ENCODE peak calls at places on chromosomes 3 and 15, in four cellular contexts. H, S, J and F are unnamed samples.

GRCh38 chr15:84836859-84837258 is 19.7 kb downstream of the ALPK3 start:
- DNase-seq in J (no peak), H (no peak), S (no peak), F (no peak)

GRCh38 chr3:72891053-72891855 is 3.4 kb downstream of the GXYLT2 start:
- DNase-seq in H (peak), J (no peak), S (no peak), F (peak)

GRCh38 chr3:106013971-106014370 is 145.2 kb upstream of the CBLB start:
- DNase-seq in J (no peak), S (no peak), H (peak), F (peak)

GRCh38 chr15:75578206-75578947 is 738 bp downstream of the PTPN9 start:
- DNase-seq in J (no peak), S (peak), H (peak), F (peak)

GRCh38 chr3:163785693-163786092 is 1292.6 kb downstream of the SI start:
- DNase-seq in S (no peak), H (no peak), J (no peak), F (no peak)

GRCh38 chr3:149494022-149494758 is 19.7 kb downstream of the TM4SF4 start:
- DNase-seq in H (peak), S (peak), J (no peak), F (peak)

GRCh38 chr15:96553931-96554330 is 223.4 kb downstream of the NR2F2 start:
- DNase-seq in H (no peak), S (no peak), J (no peak), F (no peak)

GRCh38 chr3:55147856-55148720 is 220.2 kb upstream of the LRTM1 start:
- DNase-seq in J (no peak), H (no peak), S (no peak), F (no peak)

GRCh38 chr15:34708422-34708821 is 46.4 kb downstream of the GJD2 start:
- DNase-seq in J (no peak), S (no peak), H (peak), F (peak)

GRCh38 chr3:98596902-98597500 is 3.6 kb upstream of the CPOX start:
- DNase-seq in J (peak), H (peak), S (no peak), F (peak)

GRCh38 chr3:153247331-153248311 is 85.6 kb downstream of the RAP2B start:
- DNase-seq in S (no peak), J (no peak), H (no peak), F (peak)

GRCh38 chr15:86021281-86022264 is 58.1 kb upstream of the AGBL1 start:
- DNase-seq in J (no peak), S (no peak), H (no peak), F (no peak)

GRCh38 chr3:42122261-42123011 is 31.3 kb downstream of the TRAK1 start:
- DNase-seq in H (no peak), S (no peak), J (peak), F (no peak)

GRCh38 chr3:127394984-127395662 is 107.3 kb upstream of the PRR20G start:
- DNase-seq in J (no peak), S (no peak), H (no peak), F (no peak)

GRCh38 chr15:85128636-85129035 is 147.0 kb downstream of the PDE8A start:
- DNase-seq in J (no peak), S (no peak), H (no peak), F (no peak)

GRCh38 chr3:48399387-48400172 is 27.6 kb downstream of the FBXW12 start:
- DNase-seq in S (no peak), H (no peak), J (no peak), F (no peak)

GRCh38 chr3:16056210-16056607 is 118.3 kb upstream of the GALNT15 start:
- DNase-seq in J (no peak), H (no peak), S (no peak), F (no peak)

GRCh38 chr3:88013592-88013991 is 45.2 kb downstream of the CGGBP1 start:
- DNase-seq in J (no peak), H (no peak), S (no peak), F (no peak)

GRCh38 chr3:154151969-154152368 is 30.8 kb downstream of the ARHGEF26 start:
- DNase-seq in J (no peak), S (no peak), H (no peak), F (no peak)

GRCh38 chr15:67542462-67543347 is at the start of gene MAP2K5:
- DNase-seq in S (peak), H (peak), J (no peak), F (peak)

GRCh38 chr3:76827647-76828273 is 212.1 kb upstream of the ROBO2 start:
- DNase-seq in J (no peak), H (no peak), S (no peak), F (no peak)

GRCh38 chr15:70290708-70291107 is 193.0 kb upstream of the TLE3 start:
- DNase-seq in J (no peak), S (no peak), H (no peak), F (no peak)

GRCh38 chr3:16917256-16917935 is 32.6 kb downstream of the PLCL2 start:
- DNase-seq in J (no peak), S (no peak), H (no peak), F (no peak)

GRCh38 chr15:38075466-38075865 is 141.0 kb downstream of the TMCO5A start:
- DNase-seq in H (no peak), J (no peak), S (no peak), F (no peak)

GRCh38 chr3:71868891-71869290 is 83.9 kb upstream of the PROK2 start:
- DNase-seq in H (no peak), J (no peak), S (no peak), F (no peak)

GRCh38 chr15:74245342-74245931 is 9.3 kb downstream of the CCDC33 start:
- DNase-seq in S (no peak), H (no peak), J (no peak), F (no peak)

GRCh38 chr3:143775401-143775970 is 72.8 kb downstream of the SLC9A9 start:
- DNase-seq in H (peak), S (no peak), J (no peak), F (peak)

GRCh38 chr15:64067564-64068030 is 21.3 kb upstream of the DAPK2 start:
- DNase-seq in J (peak), S (peak), H (peak), F (peak)

GRCh38 chr15:56243774-56244236 is at the start of gene RFX7:
- DNase-seq in S (no peak), J (no peak), H (peak), F (no peak)

GRCh38 chr15:68310178-68310810 is 32.7 kb downstream of the FEM1B start:
- DNase-seq in J (no peak), S (no peak), H (no peak), F (no peak)

GRCh38 chr3:170419301-170420087 is 826 bp downstream of the CLDN11 start:
- DNase-seq in H (no peak), S (no peak), J (no peak), F (no peak)

GRCh38 chr3:49813497-49814174 is at the start of gene UBA7:
- DNase-seq in S (peak), H (peak), J (no peak), F (peak)

GRCh38 chr15:34644851-34645250 is 61.4 kb upstream of the GOLGA8B start:
- DNase-seq in S (no peak), J (no peak), H (no peak), F (no peak)

GRCh38 chr3:127717357-127718243 is 44.8 kb downstream of the ABTB1 start:
- DNase-seq in S (no peak), H (no peak), J (no peak), F (no peak)

GRCh38 chr3:58469096-58469495 is 22.8 kb upstream of the KCTD6 start:
- DNase-seq in H (no peak), S (no peak), J (no peak), F (no peak)

GRCh38 chr15:63856711-63857458 is 23.1 kb upstream of the HERC1 start:
- DNase-seq in S (no peak), J (no peak), H (no peak), F (no peak)

GRCh38 chr3:52793702-52794611 is 639 bp upstream of the ITIH3 start:
- DNase-seq in J (no peak), H (no peak), S (no peak), F (no peak)

GRCh38 chr15:40085225-40085624 is 23.5 kb downstream of the BMF start:
- DNase-seq in H (peak), J (no peak), S (no peak), F (no peak)
- TF ChIP-seq SPI1 in H (no peak), J (no peak), S (no peak), F (no peak)

DNA sequence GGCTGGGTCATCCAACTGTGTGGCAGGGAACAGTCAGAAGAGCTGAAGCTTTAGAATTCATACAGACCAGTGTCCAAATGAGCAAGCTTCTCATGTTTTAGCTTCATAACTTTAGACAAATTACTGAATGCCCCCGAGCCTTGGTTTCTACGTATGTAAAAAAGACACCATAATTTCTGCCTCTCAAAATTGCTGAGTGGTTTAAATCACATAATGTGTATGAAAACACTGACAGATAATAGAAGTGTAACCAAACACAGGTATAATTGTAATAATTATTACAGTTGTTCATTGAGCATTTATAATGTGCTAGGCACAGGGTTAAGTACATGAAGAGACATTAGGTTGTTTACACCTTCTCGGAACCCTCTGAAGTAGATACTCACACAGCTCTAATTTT is 207.2 kb downstream of the IGSF11 start:
- DNase-seq in S (no peak), H (no peak), J (no peak), F (no peak)
- TF ChIP-seq SPI1 in S (no peak), H (no peak), J (no peak), F (no peak)

DNA sequence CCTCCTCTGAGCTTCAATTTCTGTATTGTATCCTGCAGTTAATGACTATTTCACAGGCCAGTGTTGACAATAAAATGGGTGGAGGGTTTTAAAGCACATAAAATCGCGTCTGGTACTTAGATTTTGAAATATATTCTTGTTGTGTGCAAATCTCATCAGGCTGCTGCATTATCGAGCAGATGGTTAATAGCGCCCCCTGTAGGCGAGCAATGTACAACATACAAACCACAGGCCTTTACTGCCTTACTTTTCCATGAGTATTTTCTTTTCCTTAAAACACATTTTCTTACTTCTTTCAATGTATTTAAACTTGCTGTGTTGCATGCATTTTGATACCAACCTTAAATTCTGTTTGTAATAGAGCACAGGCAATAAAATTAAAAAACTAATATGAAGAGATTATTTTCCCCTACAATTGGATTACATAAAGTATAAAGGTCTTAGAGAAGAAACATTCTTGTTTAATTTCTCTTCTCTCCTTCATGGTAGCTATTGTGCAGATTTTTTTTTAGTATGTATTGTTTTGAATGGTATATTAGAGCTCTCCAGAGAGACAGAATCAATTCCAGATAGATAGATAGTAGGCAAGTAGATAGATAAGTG is 608.4 kb downstream of the CADM2 start:
- DNase-seq in S (no peak), J (no peak), H (peak), F (peak)
- TF ChIP-seq SPI1 in S (no peak), J (no peak), H (no peak), F (no peak)

DNA sequence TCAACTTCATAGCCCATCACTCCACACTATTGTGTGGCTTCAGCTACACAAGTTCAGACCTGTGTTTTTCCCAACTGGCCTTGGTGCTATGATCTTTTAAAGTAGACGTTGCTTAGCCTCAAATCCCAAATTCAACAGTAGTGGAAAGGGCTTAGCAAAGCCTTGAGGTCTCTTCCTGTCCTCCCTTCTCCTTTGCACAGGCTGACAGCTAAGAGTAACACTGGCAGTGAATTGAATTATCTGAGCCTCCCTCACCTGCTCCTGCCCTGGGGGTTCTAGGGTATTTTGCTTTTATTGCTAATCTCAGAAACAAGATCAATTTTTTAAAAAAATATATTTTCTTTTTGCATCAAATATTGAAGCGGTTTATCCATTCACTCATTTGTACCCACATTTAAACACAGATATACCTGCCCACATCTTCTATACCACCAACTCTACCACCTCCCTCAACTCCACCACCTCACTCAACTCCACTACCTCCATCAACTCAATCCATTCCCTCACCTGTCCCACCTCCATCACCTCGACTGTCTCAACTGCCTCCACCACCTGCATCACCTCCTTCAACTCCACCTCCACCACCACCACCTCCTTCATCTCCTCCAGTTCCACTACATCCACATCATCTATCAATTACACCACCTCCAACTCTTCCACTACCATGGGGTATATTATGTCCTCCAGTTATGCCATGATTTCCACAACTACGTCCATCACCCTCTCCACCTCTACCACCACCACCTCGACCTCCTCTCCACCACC is 10.1 kb upstream of the FGD5 start:
- DNase-seq in H (no peak), J (no peak), S (no peak), F (no peak)
- TF ChIP-seq SPI1 in H (no peak), J (no peak), S (no peak), F (no peak)

GRCh38 chr3:123026551-123027291 is 842 bp downstream of the SEMA5B start:
- DNase-seq in J (no peak), H (no peak), S (peak), F (no peak)
- TF ChIP-seq SPI1 in J (no peak), H (no peak), S (no peak), F (no peak)